ENCODE peak calls at places on chromosomes 7 and 10, in four cellular contexts. K is upper lobe of left lung; T is cerebellum; G is stimulated activated CD8-positive, alpha-beta memory T cell treated with anti-CD3 and anti-CD28 coated beads, Interleukin-15, amount 100 ng/mL, for 4 hours. N is an unnamed sample.

GRCh38 chr7:113730309-113730955 is 188.4 kb downstream of the PPP1R3A start:
- DNase-seq in K (no peak), T (no peak), G (no peak), N (no peak)

GRCh38 chr7:20220293-20220755 is 3.1 kb upstream of the MACC1 start:
- DNase-seq in K (no peak), T (no peak), G (no peak), N (no peak)

GRCh38 chr7:92754756-92755581 is 81.4 kb downstream of the CDK6 start:
- DNase-seq in K (no peak), T (peak; percentile 82), G (no peak), N (no peak)

GRCh38 chr7:84256481-84256880 is 61.9 kb upstream of the SEMA3A start:
- DNase-seq in K (no peak), T (no peak), G (no peak), N (no peak)

GRCh38 chr7:19215421-19215820 is 70.2 kb upstream of the FERD3L start:
- DNase-seq in K (no peak), T (no peak), G (no peak), N (no peak)

GRCh38 chr10:130987401-130987800 is 324.1 kb downstream of the TCERG1L start:
- DNase-seq in K (peak; percentile 37), T (no peak), G (no peak), N (no peak)

GRCh38 chr10:71270301-71270777 is 48.7 kb upstream of the SLC29A3 start:
- DNase-seq in K (no peak), T (peak; percentile 75), G (no peak), N (no peak)

GRCh38 chr7:29247232-29247961 is 52.8 kb downstream of the CHN2 start:
- DNase-seq in K (no peak), T (no peak), G (no peak), N (no peak)

GRCh38 chr7:155584763-155585531 is 38.6 kb upstream of the CNPY1 start:
- DNase-seq in K (no peak), T (peak; percentile 75), G (no peak), N (no peak)

GRCh38 chr7:138257459-138258193 is 181.4 kb downstream of the AKR1D1 start:
- DNase-seq in K (no peak), T (no peak), G (no peak), N (no peak)

GRCh38 chr7:157384301-157384700 is 47.5 kb downstream of the DNAJB6 start:
- DNase-seq in K (no peak), T (no peak), G (no peak), N (no peak)

GRCh38 chr10:114653926-114654325 is 4.1 kb downstream of the ABLIM1 start:
- DNase-seq in K (no peak), T (no peak), G (no peak), N (no peak)

GRCh38 chr7:75866497-75867389 is 12.1 kb upstream of the RHBDD2 start:
- DNase-seq in K (peak; percentile 56), T (peak; percentile 72), G (peak; percentile 8), N (peak; percentile 74)

N was measured in ascending aorta.